ENCODE peak calls at places on chromosome 11, in six cellular contexts. One of them, this sample, is unnamed.

GRCh38 chr11:65432133-65432650 is 9.6 kb downstream of the NEAT1 start:
- DNase-seq in GM06990: no peak
- DNase-seq in choroid plexus epithelial cell: peak; percentile 58
- DNase-seq in IMR-90: peak; percentile 34
- DNase-seq in AG04450: no peak
- DNase-seq in colonic mucosa: no peak
- DNase-seq in this sample: no peak

GRCh38 chr11:80686889-80687288 is 1246.1 kb upstream of the TENM4 start:
- DNase-seq in IMR-90: no peak
- DNase-seq in colonic mucosa: no peak
- DNase-seq in GM06990: no peak
- DNase-seq in choroid plexus epithelial cell: no peak
- DNase-seq in AG04450: no peak
- DNase-seq in this sample: no peak

GRCh38 chr11:115869780-115870431 is 365.7 kb upstream of the CADM1 start:
- DNase-seq in colonic mucosa: no peak
- DNase-seq in GM06990: peak; percentile 65
- DNase-seq in choroid plexus epithelial cell: no peak
- DNase-seq in IMR-90: peak; percentile 51
- DNase-seq in AG04450: peak; percentile 20
- DNase-seq in this sample: no peak

GRCh38 chr11:68780829-68781228 is 29.5 kb upstream of the TESMIN start:
- DNase-seq in choroid plexus epithelial cell: peak; percentile 14
- DNase-seq in IMR-90: no peak
- DNase-seq in GM06990: no peak
- DNase-seq in colonic mucosa: peak; percentile 49
- DNase-seq in AG04450: no peak
- DNase-seq in this sample: no peak

GRCh38 chr11:119910056-119910455 is 181.1 kb upstream of the NECTIN1 start:
- DNase-seq in choroid plexus epithelial cell: no peak
- DNase-seq in GM06990: no peak
- DNase-seq in IMR-90: no peak
- DNase-seq in colonic mucosa: peak; percentile 88
- DNase-seq in AG04450: no peak
- DNase-seq in this sample: no peak

GRCh38 chr11:19389787-19390303 is 149.1 kb upstream of the E2F8 start:
- DNase-seq in IMR-90: peak; percentile 27
- DNase-seq in AG04450: no peak
- DNase-seq in colonic mucosa: no peak
- DNase-seq in choroid plexus epithelial cell: peak; percentile 52
- DNase-seq in GM06990: no peak
- DNase-seq in this sample: no peak

GRCh38 chr11:69646493-69647201 is 5.7 kb downstream of the CCND1 start:
- DNase-seq in choroid plexus epithelial cell: no peak
- DNase-seq in AG04450: no peak
- DNase-seq in colonic mucosa: no peak
- DNase-seq in IMR-90: no peak
- DNase-seq in GM06990: no peak
- DNase-seq in this sample: no peak

GRCh38 chr11:104148074-104148473 is 15.9 kb downstream of the PDGFD start:
- DNase-seq in choroid plexus epithelial cell: peak; percentile 72
- DNase-seq in AG04450: no peak
- DNase-seq in GM06990: no peak
- DNase-seq in colonic mucosa: no peak
- DNase-seq in IMR-90: peak; percentile 74
- DNase-seq in this sample: no peak

GRCh38 chr11:44983786-44984185 is 33.1 kb upstream of the TP53I11 start:
- DNase-seq in AG04450: no peak
- DNase-seq in IMR-90: no peak
- DNase-seq in choroid plexus epithelial cell: no peak
- DNase-seq in GM06990: no peak
- DNase-seq in colonic mucosa: no peak
- DNase-seq in this sample: no peak

GRCh38 chr11:46307785-46308341 is 30.4 kb downstream of the CREB3L1 start:
- DNase-seq in colonic mucosa: no peak
- DNase-seq in IMR-90: no peak
- DNase-seq in choroid plexus epithelial cell: no peak
- DNase-seq in AG04450: no peak
- DNase-seq in GM06990: no peak
- DNase-seq in this sample: no peak

GRCh38 chr11:58727415-58727797 is 4.3 kb downstream of the GLYAT start:
- DNase-seq in GM06990: no peak
- DNase-seq in AG04450: no peak
- DNase-seq in colonic mucosa: no peak
- DNase-seq in choroid plexus epithelial cell: no peak
- DNase-seq in IMR-90: no peak
- DNase-seq in this sample: no peak

GRCh38 chr11:76835928-76836612 is 24.6 kb upstream of the ACER3 start:
- DNase-seq in IMR-90: peak; percentile 68
- DNase-seq in choroid plexus epithelial cell: peak; percentile 44
- DNase-seq in AG04450: peak; percentile 51
- DNase-seq in colonic mucosa: peak; percentile 87
- DNase-seq in GM06990: no peak
- DNase-seq in this sample: no peak

GRCh38 chr11:118051136-118051610 is 25.7 kb upstream of the TMPRSS4 start:
- DNase-seq in GM06990: no peak
- DNase-seq in IMR-90: no peak
- DNase-seq in colonic mucosa: no peak
- DNase-seq in choroid plexus epithelial cell: no peak
- DNase-seq in AG04450: no peak
- DNase-seq in this sample: peak; percentile 89

GRCh38 chr11:129750343-129751292 is 65.0 kb upstream of the TMEM45B start:
- DNase-seq in IMR-90: peak; percentile 67
- DNase-seq in choroid plexus epithelial cell: peak; percentile 82
- DNase-seq in AG04450: peak; percentile 50
- DNase-seq in GM06990: peak; percentile 70
- DNase-seq in colonic mucosa: peak; percentile 74
- DNase-seq in this sample: peak; percentile 91

GRCh38 chr11:33996498-33997454 is 54.8 kb upstream of the CAPRIN1 start:
- DNase-seq in GM06990: peak; percentile 41
- DNase-seq in IMR-90: peak; percentile 65
- DNase-seq in AG04450: peak; percentile 32
- DNase-seq in choroid plexus epithelial cell: peak; percentile 85
- DNase-seq in colonic mucosa: peak; percentile 89
- DNase-seq in this sample: no peak

GRCh38 chr11:117408356-117408755 is 80.7 kb downstream of the CEP164 start:
- DNase-seq in GM06990: no peak
- DNase-seq in IMR-90: no peak
- DNase-seq in choroid plexus epithelial cell: no peak
- DNase-seq in AG04450: no peak
- DNase-seq in colonic mucosa: no peak
- DNase-seq in this sample: no peak

GRCh38 chr11:75283391-75283931 is 42.9 kb downstream of the TPBGL start:
- DNase-seq in IMR-90: no peak
- DNase-seq in colonic mucosa: no peak
- DNase-seq in choroid plexus epithelial cell: no peak
- DNase-seq in GM06990: no peak
- DNase-seq in AG04450: no peak
- DNase-seq in this sample: no peak

GRCh38 chr11:472272-472671 is 22.2 kb downstream of the PTDSS2 start:
- DNase-seq in GM06990: no peak
- DNase-seq in AG04450: no peak
- DNase-seq in IMR-90: no peak
- DNase-seq in colonic mucosa: no peak
- DNase-seq in choroid plexus epithelial cell: no peak
- DNase-seq in this sample: no peak

GRCh38 chr11:468493-468892 is 18.4 kb downstream of the PTDSS2 start:
- DNase-seq in colonic mucosa: no peak
- DNase-seq in IMR-90: no peak
- DNase-seq in GM06990: no peak
- DNase-seq in choroid plexus epithelial cell: no peak
- DNase-seq in AG04450: no peak
- DNase-seq in this sample: no peak

GRCh38 chr11:471468-472145 is 21.5 kb downstream of the PTDSS2 start:
- DNase-seq in AG04450: no peak
- DNase-seq in colonic mucosa: no peak
- DNase-seq in GM06990: no peak
- DNase-seq in choroid plexus epithelial cell: no peak
- DNase-seq in IMR-90: no peak
- DNase-seq in this sample: no peak

GRCh38 chr11:468036-468435 is 18.0 kb downstream of the PTDSS2 start:
- DNase-seq in colonic mucosa: no peak
- DNase-seq in choroid plexus epithelial cell: no peak
- DNase-seq in IMR-90: no peak
- DNase-seq in GM06990: no peak
- DNase-seq in AG04450: no peak
- DNase-seq in this sample: no peak

DNA sequence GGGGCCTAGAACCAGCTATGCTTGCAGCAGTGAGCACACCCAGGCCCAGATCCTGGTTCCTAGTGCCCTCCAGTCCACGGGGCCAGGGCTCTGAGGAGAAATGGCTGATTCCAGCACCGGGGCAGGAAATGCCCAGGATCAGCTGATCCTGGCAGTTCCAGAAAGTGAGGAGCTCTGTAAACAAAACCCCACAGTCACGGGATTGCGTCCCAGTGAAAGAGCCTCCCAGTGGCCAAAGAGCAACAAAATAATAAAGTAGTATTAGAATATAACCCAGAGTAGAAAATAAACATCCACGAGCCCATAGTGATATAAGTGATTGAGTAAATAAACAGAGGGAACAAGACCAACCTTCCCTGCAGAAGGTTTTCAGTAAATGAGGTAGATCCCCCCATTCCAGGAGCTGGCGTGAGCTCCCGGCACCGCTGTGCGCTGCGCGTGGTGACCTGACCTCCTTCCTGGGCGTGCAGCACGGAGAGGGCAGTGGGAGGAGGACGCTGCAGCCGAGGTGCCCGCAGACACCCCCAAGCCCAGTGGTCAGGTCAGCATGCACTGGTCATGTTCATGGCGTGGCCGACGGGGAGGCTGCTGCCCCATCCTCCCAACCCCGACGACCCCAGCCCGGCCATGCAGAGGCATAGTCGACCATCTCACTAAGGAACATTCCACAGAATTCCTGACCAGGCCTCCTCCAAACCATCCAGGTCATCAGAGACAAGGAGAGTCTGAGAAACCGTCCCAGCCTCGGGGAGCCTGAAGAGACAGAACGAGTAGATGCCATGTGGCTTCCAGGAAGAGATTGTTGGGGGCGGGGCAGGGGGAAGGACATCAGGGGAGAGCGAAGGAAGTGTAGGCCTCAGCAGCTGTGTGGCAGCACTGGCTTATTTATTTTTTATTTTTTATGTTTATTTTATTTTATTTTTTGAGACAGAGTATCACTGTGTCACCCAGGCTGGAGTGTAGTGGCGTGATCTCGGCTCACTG is 19.9 kb downstream of the PTDSS2 start:
- DNase-seq in IMR-90: peak; percentile 81
- DNase-seq in AG04450: peak; percentile 50
- DNase-seq in colonic mucosa: peak; percentile 67
- DNase-seq in GM06990: no peak
- DNase-seq in choroid plexus epithelial cell: peak; percentile 91
- DNase-seq in this sample: no peak
- TF ChIP-seq CTCF in IMR-90: peak; percentile 46
- TF ChIP-seq CTCF in AG04450: peak; percentile 43
- TF ChIP-seq CTCF in colonic mucosa: no peak
- TF ChIP-seq CTCF in GM06990: no peak
- TF ChIP-seq CTCF in choroid plexus epithelial cell: peak; percentile 36
- TF ChIP-seq CTCF in this sample: peak; percentile 39

GRCh38 chr11:125224391-125225015 is 60.0 kb downstream of the PKNOX2 start:
- DNase-seq in AG04450: no peak
- DNase-seq in GM06990: no peak
- DNase-seq in IMR-90: peak; percentile 23
- DNase-seq in colonic mucosa: peak; percentile 23
- DNase-seq in choroid plexus epithelial cell: peak; percentile 65
- DNase-seq in this sample: no peak
- TF ChIP-seq CTCF in AG04450: peak; percentile 45
- TF ChIP-seq CTCF in GM06990: no peak
- TF ChIP-seq CTCF in IMR-90: peak; percentile 36
- TF ChIP-seq CTCF in colonic mucosa: no peak
- TF ChIP-seq CTCF in choroid plexus epithelial cell: peak; percentile 64
- TF ChIP-seq CTCF in this sample: peak; percentile 37

GRCh38 chr11:96049426-96049825 is 125.5 kb upstream of the MTMR2 start:
- DNase-seq in AG04450: no peak
- DNase-seq in GM06990: no peak
- DNase-seq in IMR-90: peak; percentile 76
- DNase-seq in colonic mucosa: no peak
- DNase-seq in choroid plexus epithelial cell: peak; percentile 73
- DNase-seq in this sample: no peak

GRCh38 chr11:96052921-96053631 is 129.2 kb upstream of the MTMR2 start:
- DNase-seq in colonic mucosa: no peak
- DNase-seq in choroid plexus epithelial cell: peak; percentile 53
- DNase-seq in AG04450: no peak
- DNase-seq in IMR-90: peak; percentile 62
- DNase-seq in GM06990: no peak
- DNase-seq in this sample: no peak

GRCh38 chr11:96051820-96052219 is 127.9 kb upstream of the MTMR2 start:
- DNase-seq in colonic mucosa: no peak
- DNase-seq in GM06990: peak; percentile 59
- DNase-seq in AG04450: no peak
- DNase-seq in choroid plexus epithelial cell: no peak
- DNase-seq in IMR-90: no peak
- DNase-seq in this sample: no peak

GRCh38 chr11:96054870-96055705 is 131.2 kb upstream of the MTMR2 start:
- DNase-seq in IMR-90: peak; percentile 64
- DNase-seq in AG04450: no peak
- DNase-seq in GM06990: no peak
- DNase-seq in choroid plexus epithelial cell: peak; percentile 73
- DNase-seq in colonic mucosa: no peak
- DNase-seq in this sample: no peak

GRCh38 chr11:96050435-96051182 is 126.7 kb upstream of the MTMR2 start:
- DNase-seq in AG04450: no peak
- DNase-seq in colonic mucosa: no peak
- DNase-seq in choroid plexus epithelial cell: peak; percentile 97
- DNase-seq in IMR-90: peak; percentile 86
- DNase-seq in GM06990: no peak
- DNase-seq in this sample: no peak
- TF ChIP-seq CTCF in AG04450: no peak
- TF ChIP-seq CTCF in colonic mucosa: no peak
- TF ChIP-seq CTCF in choroid plexus epithelial cell: peak; percentile 31
- TF ChIP-seq CTCF in IMR-90: no peak
- TF ChIP-seq CTCF in GM06990: peak; percentile 9
- TF ChIP-seq CTCF in this sample: no peak

GRCh38 chr11:66880484-66881211 is 23.8 kb downstream of the LRFN4 start:
- DNase-seq in AG04450: no peak
- DNase-seq in GM06990: no peak
- DNase-seq in choroid plexus epithelial cell: peak; percentile 59
- DNase-seq in IMR-90: peak; percentile 22
- DNase-seq in colonic mucosa: no peak
- DNase-seq in this sample: no peak
- TF ChIP-seq CTCF in AG04450: no peak
- TF ChIP-seq CTCF in GM06990: no peak
- TF ChIP-seq CTCF in choroid plexus epithelial cell: no peak
- TF ChIP-seq CTCF in IMR-90: no peak
- TF ChIP-seq CTCF in colonic mucosa: no peak
- TF ChIP-seq CTCF in this sample: no peak